ENCODE peak calls at places on chromosomes 6 and 20, in five cellular contexts. F is CD8-positive, alpha-beta T cell; V is ovary; N is LoVo; Y is non-pigmented ciliary epithelial cell. H is an unnamed sample.

GRCh38 chr6:160101262-160102205 is 20.1 kb upstream of the SLC22A1 start:
- DNase-seq in F (no peak), V (no peak), N (no peak), Y (no peak), H (no peak)

GRCh38 chr6:1672379-1672778 is 62.7 kb downstream of the FOXC1 start:
- DNase-seq in F (no peak), V (no peak), N (no peak), Y (no peak), H (no peak)

GRCh38 chr6:73854998-73855718 is 159.2 kb downstream of the CD109 start:
- DNase-seq in F (no peak), V (no peak), N (peak; percentile 43), Y (peak; percentile 24), H (peak; percentile 30)

GRCh38 chr6:134446228-134446848 is 128.4 kb upstream of the SGK1 start:
- DNase-seq in F (no peak), V (no peak), N (no peak), Y (no peak), H (no peak)

GRCh38 chr20:7346562-7346961 is 579.1 kb downstream of the BMP2 start:
- DNase-seq in F (no peak), V (no peak), N (no peak), Y (no peak), H (peak; percentile 76)

GRCh38 chr20:3929713-3930060 is 40.5 kb downstream of the PANK2 start:
- DNase-seq in F (no peak), V (no peak), N (no peak), Y (no peak), H (no peak)

GRCh38 chr6:154156135-154156948 is 117.3 kb downstream of the OPRM1 start:
- DNase-seq in F (peak; percentile 71), V (no peak), N (no peak), Y (no peak), H (no peak)

GRCh38 chr6:42702200-42702599 is 20.2 kb downstream of the PRPH2 start:
- DNase-seq in F (no peak), V (no peak), N (no peak), Y (peak; percentile 51), H (peak; percentile 72)

GRCh38 chr6:40536442-40536841 is 50.7 kb downstream of the LRFN2 start:
- DNase-seq in F (no peak), V (no peak), N (no peak), Y (no peak), H (no peak)

GRCh38 chr6:2480267-2480966 is 235.0 kb upstream of the GMDS start:
- DNase-seq in F (no peak), V (no peak), N (no peak), Y (no peak), H (no peak)

GRCh38 chr6:3529232-3529631 is 72.4 kb upstream of the SLC22A23 start:
- DNase-seq in F (no peak), V (no peak), N (no peak), Y (no peak), H (no peak)

GRCh38 chr6:75926293-75927168 is 145.9 kb downstream of the IMPG1 start:
- DNase-seq in F (no peak), V (no peak), N (no peak), Y (no peak), H (no peak)

GRCh38 chr6:51303313-51303712 is 484.6 kb downstream of the TFAP2B start:
- DNase-seq in F (no peak), V (no peak), N (no peak), Y (no peak), H (no peak)

GRCh38 chr20:46784450-46785127 is 75.1 kb downstream of the SLC2A10 start:
- DNase-seq in F (no peak), V (no peak), N (no peak), Y (peak; percentile 8), H (no peak)

GRCh38 chr6:16229710-16230109 is 8.7 kb upstream of the GMPR start:
- DNase-seq in F (no peak), V (peak; percentile 69), N (no peak), Y (no peak), H (no peak)

GRCh38 chr6:142947702-142948480 is 2.9 kb upstream of the HIVEP2 start:
- DNase-seq in F (no peak), V (no peak), N (no peak), Y (no peak), H (no peak)

GRCh38 chr6:21441386-21441785 is 152.2 kb upstream of the SOX4 start:
- DNase-seq in F (no peak), V (no peak), N (no peak), Y (peak; percentile 36), H (no peak)

GRCh38 chr20:62137092-62137384 is 6.2 kb downstream of the PSMA7 start:
- DNase-seq in F (no peak), V (no peak), N (no peak), Y (no peak), H (no peak)

GRCh38 chr6:241331-241865 is 50.9 kb upstream of the DUSP22 start:
- DNase-seq in F (no peak), V (no peak), N (no peak), Y (no peak), H (no peak)

GRCh38 chr6:2739335-2739734 is 11.4 kb downstream of the MYLK4 start:
- DNase-seq in F (no peak), V (no peak), N (no peak), Y (no peak), H (no peak)